ENCODE peak calls at places on chromosomes 16 and 17, in four cellular contexts. One of them, this sample, is unnamed.

GRCh38 chr17:45757431-45758218 is 26.5 kb upstream of the CRHR1 start:
- DNase-seq in amniotic stem cell: no peak
- DNase-seq in A549: no peak
- DNase-seq in GM13977: no peak
- DNase-seq in this sample: no peak

GRCh38 chr17:67477687-67478086 is 100.6 kb downstream of the PITPNC1 start:
- DNase-seq in GM13977: no peak
- DNase-seq in A549: no peak
- DNase-seq in amniotic stem cell: no peak
- DNase-seq in this sample: no peak

GRCh38 chr16:53358884-53359283 is 75.4 kb upstream of the RBL2 start:
- DNase-seq in A549: no peak
- DNase-seq in GM13977: no peak
- DNase-seq in amniotic stem cell: no peak
- DNase-seq in this sample: no peak

GRCh38 chr16:47643610-47644009 is 182.5 kb downstream of the PHKB start:
- DNase-seq in A549: no peak
- DNase-seq in amniotic stem cell: no peak
- DNase-seq in GM13977: no peak
- DNase-seq in this sample: no peak

GRCh38 chr16:31105677-31106213 is 2.4 kb upstream of the BCKDK start:
- DNase-seq in amniotic stem cell: no peak
- DNase-seq in GM13977: peak
- DNase-seq in A549: peak
- DNase-seq in this sample: peak

GRCh38 chr17:8885968-8886674 is 18.6 kb upstream of the PIK3R6 start:
- DNase-seq in amniotic stem cell: no peak
- DNase-seq in GM13977: no peak
- DNase-seq in A549: no peak
- DNase-seq in this sample: no peak

GRCh38 chr16:82146957-82147356 is 23.1 kb downstream of the MPHOSPH6 start:
- DNase-seq in A549: no peak
- DNase-seq in amniotic stem cell: no peak
- DNase-seq in GM13977: no peak
- DNase-seq in this sample: no peak

GRCh38 chr16:87734644-87735043 is 31.1 kb downstream of the KLHDC4 start:
- DNase-seq in A549: no peak
- DNase-seq in GM13977: no peak
- DNase-seq in amniotic stem cell: no peak
- DNase-seq in this sample: no peak

GRCh38 chr16:51326131-51326856 is 175.2 kb upstream of the SALL1 start:
- DNase-seq in A549: no peak
- DNase-seq in GM13977: no peak
- DNase-seq in amniotic stem cell: peak
- DNase-seq in this sample: no peak

GRCh38 chr17:72702998-72703397 is 389.5 kb downstream of the SLC39A11 start:
- DNase-seq in GM13977: no peak
- DNase-seq in A549: no peak
- DNase-seq in amniotic stem cell: no peak
- DNase-seq in this sample: no peak